ENCODE peak calls at places on chromosome 5, in nine cellular contexts. R is T-helper 9 cell; W is ovary; S is activated CD4-positive, alpha-beta T cell treated with anti-CD3 and anti-CD28 coated beads, Interleukin-2, amount 10 ng/mL, durations not matched to agents 24 days and 14 days; Y is stimulated activated CD4-positive, alpha-beta T cell treated with anti-CD3 and anti-CD28 coated beads, Interleukin-2, amount 100 ng/mL, for 48 hours; J is endodermal cell; A is prostate gland; C is nucleus accumbens; Q is endothelial cell of umbilical vein. D is an unnamed sample.

GRCh38 chr5:58072202-58072791 is 387.6 kb downstream of the PLK2 start:
- DNase-seq in Q (no peak), J (peak; percentile 57), A (no peak), Y (no peak), S (no peak), C (no peak), R (no peak), W (no peak), D (no peak)

GRCh38 chr5:132086277-132086794 is 12.7 kb downstream of the CSF2 start:
- DNase-seq in J (no peak), Q (peak; percentile 99), Y (no peak), S (no peak), C (no peak), W (peak; percentile 29), A (no peak), R (no peak), D (peak; percentile 66)

GRCh38 chr5:95956900-95957293 is 4.8 kb downstream of the ELL2 start:
- DNase-seq in S (no peak), Q (no peak), A (no peak), C (no peak), Y (no peak), W (no peak), J (no peak), R (no peak), D (no peak)

GRCh38 chr5:38783011-38783551 is 62.7 kb upstream of the OSMR start:
- DNase-seq in A (peak; percentile 68), C (no peak), J (no peak), Q (peak; percentile 97), Y (no peak), R (no peak), W (no peak), S (no peak), D (no peak)

GRCh38 chr5:136062563-136063274 is 33.9 kb downstream of the TGFBI start:
- DNase-seq in W (no peak), Q (peak; percentile 40), A (no peak), J (peak; percentile 70), C (no peak), Y (no peak), S (peak; percentile 60), R (no peak), D (peak; percentile 63)

GRCh38 chr5:170641589-170642031 is 137.8 kb downstream of the KCNIP1 start:
- DNase-seq in Y (no peak), C (no peak), S (no peak), Q (no peak), J (peak; percentile 35), R (no peak), A (no peak), W (no peak), D (no peak)

GRCh38 chr5:61159070-61159469 is 3.2 kb downstream of the SMIM15 start:
- DNase-seq in S (no peak), W (no peak), J (no peak), A (no peak), R (no peak), C (no peak), Y (no peak), Q (no peak), D (no peak)

GRCh38 chr5:392431-392988 is 50.5 kb upstream of the EXOC3 start:
- DNase-seq in J (peak; percentile 63), W (no peak), Q (peak; percentile 30), R (peak; percentile 28), S (peak; percentile 96), A (no peak), C (no peak), Y (peak; percentile 76), D (no peak)

GRCh38 chr5:142432961-142433360 is 108.1 kb upstream of the SPRY4 start:
- DNase-seq in J (peak; percentile 60), R (peak; percentile 48), Q (no peak), C (no peak), W (no peak), Y (no peak), S (peak; percentile 86), A (no peak), D (no peak)

GRCh38 chr5:77641963-77642589 is 3.6 kb upstream of the OTP start:
- DNase-seq in Y (no peak), W (no peak), S (no peak), C (no peak), Q (no peak), J (no peak), R (no peak), A (no peak), D (no peak)

GRCh38 chr5:83471405-83472212 is at the start of gene VCAN:
- DNase-seq in S (peak; percentile 62), C (no peak), Q (no peak), Y (no peak), J (peak; percentile 90), W (no peak), A (peak; percentile 20), R (no peak), D (no peak)

GRCh38 chr5:154465169-154465568 is 12.9 kb downstream of the HAND1 start:
- DNase-seq in R (no peak), Q (no peak), A (no peak), J (no peak), W (no peak), S (no peak), C (no peak), Y (no peak), D (no peak)

GRCh38 chr5:111741270-111741669 is 15.7 kb downstream of the NREP start:
- DNase-seq in Q (no peak), J (no peak), C (no peak), Y (no peak), S (peak; percentile 64), A (no peak), R (no peak), W (no peak), D (no peak)

GRCh38 chr5:126138475-126139005 is 284.7 kb upstream of the GRAMD2B start:
- DNase-seq in S (no peak), C (no peak), A (no peak), Y (no peak), R (no peak), W (no peak), J (no peak), Q (no peak), D (no peak)

GRCh38 chr5:124583469-124584350 is 162.7 kb downstream of the ZNF608 start:
- DNase-seq in A (no peak), J (no peak), C (no peak), Q (peak; percentile 62), W (no peak), S (peak; percentile 68), R (no peak), Y (no peak), D (peak; percentile 62)

GRCh38 chr5:17448877-17449276 is 49.2 kb upstream of the TAF11L2 start:
- DNase-seq in J (no peak), A (no peak), C (no peak), R (no peak), S (no peak), Q (no peak), Y (no peak), W (no peak), D (no peak)

GRCh38 chr5:135106136-135106535 is 72.1 kb upstream of the PITX1 start:
- DNase-seq in Q (no peak), A (no peak), Y (no peak), C (no peak), W (no peak), R (no peak), S (no peak), J (no peak), D (no peak)

GRCh38 chr5:112276996-112277395 is 142.1 kb downstream of the EPB41L4A start:
- DNase-seq in S (no peak), W (no peak), C (no peak), Y (no peak), Q (no peak), R (no peak), A (no peak), J (peak; percentile 48), D (no peak)

GRCh38 chr5:58703925-58704324 is 121.0 kb downstream of the RAB3C start:
- DNase-seq in Y (no peak), Q (no peak), A (no peak), S (no peak), R (no peak), C (no peak), J (no peak), W (no peak), D (no peak)

GRCh38 chr5:130616161-130616560 is 548.9 kb downstream of the HINT1 start:
- DNase-seq in J (no peak), Q (no peak), Y (no peak), S (no peak), W (no peak), C (no peak), A (no peak), R (no peak), D (no peak)

GRCh38 chr5:127183332-127183731 is 107.3 kb upstream of the MEGF10 start:
- DNase-seq in Y (no peak), A (no peak), R (no peak), Q (no peak), C (no peak), J (no peak), W (no peak), S (no peak), D (no peak)

GRCh38 chr5:82749453-82749852 is 327.7 kb downstream of the TMEM167A start:
- DNase-seq in C (no peak), W (no peak), Q (peak; percentile 37), R (no peak), Y (no peak), S (no peak), J (no peak), A (no peak), D (no peak)

GRCh38 chr5:167888395-167888794 is 403.1 kb upstream of the WWC1 start:
- DNase-seq in S (no peak), Q (no peak), C (no peak), Y (no peak), A (no peak), J (no peak), W (no peak), R (no peak), D (no peak)

GRCh38 chr5:123090641-123091257 is 1.7 kb downstream of the PRDM6 start:
- DNase-seq in Y (no peak), J (peak; percentile 82), R (no peak), A (no peak), S (no peak), Q (no peak), C (no peak), W (peak; percentile 38), D (no peak)

GRCh38 chr5:108655750-108656450 is 91.8 kb upstream of the FER start:
- DNase-seq in A (no peak), C (no peak), Y (no peak), Q (no peak), J (no peak), R (no peak), W (no peak), S (no peak), D (no peak)

GRCh38 chr5:172878585-172879433 is 44.8 kb downstream of the ERGIC1 start:
- DNase-seq in Q (peak; percentile 92), C (no peak), S (no peak), J (no peak), Y (peak; percentile 7), W (no peak), R (no peak), A (no peak), D (no peak)